ENCODE peak calls at places on chromosomes 11 and 22, in ten cellular contexts. One of them, this sample, is unnamed.

GRCh38 chr11:130670200-130670599 is 221.8 kb downstream of the ADAMTS15 start:
- DNase-seq in activated T-cell treated with anti-CD3 and anti-CD28 coated beads for 1 hour: no peak
- DNase-seq in activated CD4-positive, CD25-positive, alpha-beta regulatory T cell: no peak
- DNase-seq in pancreas: no peak
- DNase-seq in right lobe of liver: no peak
- DNase-seq in activated naive CD4-positive, alpha-beta T cell treated with anti-CD3 and anti-CD28 coated beads for 36 hours: no peak
- DNase-seq in type B pancreatic cell: no peak
- DNase-seq in skeletal muscle cell: no peak
- DNase-seq in BJ: no peak
- DNase-seq in amniotic stem cell: no peak
- DNase-seq in this sample: no peak

GRCh38 chr22:23233084-23233501 is 52.8 kb downstream of the BCR start:
- DNase-seq in activated T-cell treated with anti-CD3 and anti-CD28 coated beads for 1 hour: no peak
- DNase-seq in activated CD4-positive, CD25-positive, alpha-beta regulatory T cell: no peak
- DNase-seq in pancreas: no peak
- DNase-seq in right lobe of liver: no peak
- DNase-seq in activated naive CD4-positive, alpha-beta T cell treated with anti-CD3 and anti-CD28 coated beads for 36 hours: no peak
- DNase-seq in type B pancreatic cell: no peak
- DNase-seq in skeletal muscle cell: no peak
- DNase-seq in BJ: no peak
- DNase-seq in amniotic stem cell: no peak
- DNase-seq in this sample: peak

GRCh38 chr11:33864479-33864878 is 27.4 kb downstream of the LMO2 start:
- DNase-seq in activated T-cell treated with anti-CD3 and anti-CD28 coated beads for 1 hour: no peak
- DNase-seq in activated CD4-positive, CD25-positive, alpha-beta regulatory T cell: no peak
- DNase-seq in pancreas: no peak
- DNase-seq in right lobe of liver: no peak
- DNase-seq in activated naive CD4-positive, alpha-beta T cell treated with anti-CD3 and anti-CD28 coated beads for 36 hours: no peak
- DNase-seq in type B pancreatic cell: no peak
- DNase-seq in skeletal muscle cell: no peak
- DNase-seq in BJ: no peak
- DNase-seq in amniotic stem cell: no peak
- DNase-seq in this sample: no peak

GRCh38 chr11:69509846-69510390 is 28.5 kb downstream of the LINC01488 start:
- DNase-seq in activated T-cell treated with anti-CD3 and anti-CD28 coated beads for 1 hour: no peak
- DNase-seq in activated CD4-positive, CD25-positive, alpha-beta regulatory T cell: no peak
- DNase-seq in pancreas: no peak
- DNase-seq in right lobe of liver: peak
- DNase-seq in activated naive CD4-positive, alpha-beta T cell treated with anti-CD3 and anti-CD28 coated beads for 36 hours: no peak
- DNase-seq in type B pancreatic cell: no peak
- DNase-seq in skeletal muscle cell: no peak
- DNase-seq in BJ: no peak
- DNase-seq in amniotic stem cell: no peak
- DNase-seq in this sample: no peak

GRCh38 chr11:68865241-68865640 is 23.5 kb upstream of the CPT1A start:
- DNase-seq in activated T-cell treated with anti-CD3 and anti-CD28 coated beads for 1 hour: no peak
- DNase-seq in activated CD4-positive, CD25-positive, alpha-beta regulatory T cell: no peak
- DNase-seq in pancreas: no peak
- DNase-seq in right lobe of liver: peak
- DNase-seq in activated naive CD4-positive, alpha-beta T cell treated with anti-CD3 and anti-CD28 coated beads for 36 hours: no peak
- DNase-seq in type B pancreatic cell: no peak
- DNase-seq in skeletal muscle cell: no peak
- DNase-seq in BJ: no peak
- DNase-seq in amniotic stem cell: no peak
- DNase-seq in this sample: no peak

GRCh38 chr22:47084226-47084625 is 321.8 kb downstream of the TBC1D22A start:
- DNase-seq in activated T-cell treated with anti-CD3 and anti-CD28 coated beads for 1 hour: no peak
- DNase-seq in activated CD4-positive, CD25-positive, alpha-beta regulatory T cell: no peak
- DNase-seq in pancreas: no peak
- DNase-seq in right lobe of liver: no peak
- DNase-seq in activated naive CD4-positive, alpha-beta T cell treated with anti-CD3 and anti-CD28 coated beads for 36 hours: no peak
- DNase-seq in type B pancreatic cell: no peak
- DNase-seq in skeletal muscle cell: no peak
- DNase-seq in BJ: no peak
- DNase-seq in amniotic stem cell: no peak
- DNase-seq in this sample: no peak

GRCh38 chr11:72576661-72577060 is 97.6 kb downstream of the PDE2A start:
- DNase-seq in activated T-cell treated with anti-CD3 and anti-CD28 coated beads for 1 hour: no peak
- DNase-seq in activated CD4-positive, CD25-positive, alpha-beta regulatory T cell: no peak
- DNase-seq in pancreas: no peak
- DNase-seq in right lobe of liver: no peak
- DNase-seq in activated naive CD4-positive, alpha-beta T cell treated with anti-CD3 and anti-CD28 coated beads for 36 hours: no peak
- DNase-seq in type B pancreatic cell: no peak
- DNase-seq in skeletal muscle cell: no peak
- DNase-seq in BJ: no peak
- DNase-seq in amniotic stem cell: no peak
- DNase-seq in this sample: no peak

GRCh38 chr11:47768090-47768620 is 1.0 kb upstream of the FNBP4 start:
- DNase-seq in activated T-cell treated with anti-CD3 and anti-CD28 coated beads for 1 hour: peak
- DNase-seq in activated CD4-positive, CD25-positive, alpha-beta regulatory T cell: no peak
- DNase-seq in pancreas: peak
- DNase-seq in right lobe of liver: peak
- DNase-seq in activated naive CD4-positive, alpha-beta T cell treated with anti-CD3 and anti-CD28 coated beads for 36 hours: peak
- DNase-seq in type B pancreatic cell: no peak
- DNase-seq in skeletal muscle cell: peak
- DNase-seq in BJ: peak
- DNase-seq in amniotic stem cell: peak
- DNase-seq in this sample: peak

GRCh38 chr22:23101524-23101923 is 31.2 kb downstream of the GNAZ start:
- DNase-seq in activated T-cell treated with anti-CD3 and anti-CD28 coated beads for 1 hour: no peak
- DNase-seq in activated CD4-positive, CD25-positive, alpha-beta regulatory T cell: no peak
- DNase-seq in pancreas: no peak
- DNase-seq in right lobe of liver: no peak
- DNase-seq in activated naive CD4-positive, alpha-beta T cell treated with anti-CD3 and anti-CD28 coated beads for 36 hours: no peak
- DNase-seq in type B pancreatic cell: no peak
- DNase-seq in skeletal muscle cell: no peak
- DNase-seq in BJ: no peak
- DNase-seq in amniotic stem cell: no peak
- DNase-seq in this sample: no peak

GRCh38 chr11:79488286-79488685 is 47.5 kb upstream of the TENM4 start:
- DNase-seq in activated T-cell treated with anti-CD3 and anti-CD28 coated beads for 1 hour: no peak
- DNase-seq in activated CD4-positive, CD25-positive, alpha-beta regulatory T cell: no peak
- DNase-seq in pancreas: no peak
- DNase-seq in right lobe of liver: peak
- DNase-seq in activated naive CD4-positive, alpha-beta T cell treated with anti-CD3 and anti-CD28 coated beads for 36 hours: no peak
- DNase-seq in type B pancreatic cell: no peak
- DNase-seq in skeletal muscle cell: no peak
- DNase-seq in BJ: no peak
- DNase-seq in amniotic stem cell: no peak
- DNase-seq in this sample: no peak

GRCh38 chr22:23037429-23038333 is 32.6 kb upstream of the GNAZ start:
- DNase-seq in activated T-cell treated with anti-CD3 and anti-CD28 coated beads for 1 hour: no peak
- DNase-seq in activated CD4-positive, CD25-positive, alpha-beta regulatory T cell: no peak
- DNase-seq in pancreas: no peak
- DNase-seq in right lobe of liver: no peak
- DNase-seq in activated naive CD4-positive, alpha-beta T cell treated with anti-CD3 and anti-CD28 coated beads for 36 hours: no peak
- DNase-seq in type B pancreatic cell: no peak
- DNase-seq in skeletal muscle cell: no peak
- DNase-seq in BJ: no peak
- DNase-seq in amniotic stem cell: no peak
- DNase-seq in this sample: no peak

GRCh38 chr22:33766056-33766455 is 154.2 kb downstream of the LARGE1 start:
- DNase-seq in activated T-cell treated with anti-CD3 and anti-CD28 coated beads for 1 hour: no peak
- DNase-seq in activated CD4-positive, CD25-positive, alpha-beta regulatory T cell: no peak
- DNase-seq in pancreas: no peak
- DNase-seq in right lobe of liver: no peak
- DNase-seq in activated naive CD4-positive, alpha-beta T cell treated with anti-CD3 and anti-CD28 coated beads for 36 hours: no peak
- DNase-seq in type B pancreatic cell: no peak
- DNase-seq in skeletal muscle cell: no peak
- DNase-seq in BJ: no peak
- DNase-seq in amniotic stem cell: no peak
- DNase-seq in this sample: no peak

GRCh38 chr11:35978173-35978572 is 34.3 kb downstream of the LDLRAD3 start:
- DNase-seq in activated T-cell treated with anti-CD3 and anti-CD28 coated beads for 1 hour: no peak
- DNase-seq in activated CD4-positive, CD25-positive, alpha-beta regulatory T cell: no peak
- DNase-seq in pancreas: no peak
- DNase-seq in right lobe of liver: no peak
- DNase-seq in activated naive CD4-positive, alpha-beta T cell treated with anti-CD3 and anti-CD28 coated beads for 36 hours: no peak
- DNase-seq in type B pancreatic cell: no peak
- DNase-seq in skeletal muscle cell: no peak
- DNase-seq in BJ: no peak
- DNase-seq in amniotic stem cell: no peak
- DNase-seq in this sample: no peak

GRCh38 chr11:129249351-129249750 is 57.2 kb upstream of the ARHGAP32 start:
- DNase-seq in activated T-cell treated with anti-CD3 and anti-CD28 coated beads for 1 hour: no peak
- DNase-seq in activated CD4-positive, CD25-positive, alpha-beta regulatory T cell: no peak
- DNase-seq in pancreas: no peak
- DNase-seq in right lobe of liver: no peak
- DNase-seq in activated naive CD4-positive, alpha-beta T cell treated with anti-CD3 and anti-CD28 coated beads for 36 hours: no peak
- DNase-seq in type B pancreatic cell: no peak
- DNase-seq in skeletal muscle cell: peak
- DNase-seq in BJ: peak
- DNase-seq in amniotic stem cell: no peak
- DNase-seq in this sample: no peak

GRCh38 chr11:66317766-66318575 is 1.1 kb upstream of the CD248 start:
- DNase-seq in activated T-cell treated with anti-CD3 and anti-CD28 coated beads for 1 hour: peak
- DNase-seq in activated CD4-positive, CD25-positive, alpha-beta regulatory T cell: peak
- DNase-seq in pancreas: no peak
- DNase-seq in right lobe of liver: no peak
- DNase-seq in activated naive CD4-positive, alpha-beta T cell treated with anti-CD3 and anti-CD28 coated beads for 36 hours: peak
- DNase-seq in type B pancreatic cell: no peak
- DNase-seq in skeletal muscle cell: peak
- DNase-seq in BJ: no peak
- DNase-seq in amniotic stem cell: no peak
- DNase-seq in this sample: peak

GRCh38 chr11:126917531-126918204 is 82.9 kb downstream of the KIRREL3 start:
- DNase-seq in activated T-cell treated with anti-CD3 and anti-CD28 coated beads for 1 hour: no peak
- DNase-seq in activated CD4-positive, CD25-positive, alpha-beta regulatory T cell: no peak
- DNase-seq in pancreas: no peak
- DNase-seq in right lobe of liver: no peak
- DNase-seq in activated naive CD4-positive, alpha-beta T cell treated with anti-CD3 and anti-CD28 coated beads for 36 hours: no peak
- DNase-seq in type B pancreatic cell: no peak
- DNase-seq in skeletal muscle cell: peak
- DNase-seq in BJ: peak
- DNase-seq in amniotic stem cell: peak
- DNase-seq in this sample: no peak

GRCh38 chr11:133829566-133829965 is 15.7 kb downstream of the SPATA19 start:
- DNase-seq in activated T-cell treated with anti-CD3 and anti-CD28 coated beads for 1 hour: no peak
- DNase-seq in activated CD4-positive, CD25-positive, alpha-beta regulatory T cell: no peak
- DNase-seq in pancreas: no peak
- DNase-seq in right lobe of liver: no peak
- DNase-seq in activated naive CD4-positive, alpha-beta T cell treated with anti-CD3 and anti-CD28 coated beads for 36 hours: no peak
- DNase-seq in type B pancreatic cell: no peak
- DNase-seq in skeletal muscle cell: no peak
- DNase-seq in BJ: no peak
- DNase-seq in amniotic stem cell: no peak
- DNase-seq in this sample: no peak

GRCh38 chr11:5257296-5257695 is 2.7 kb upstream of the HBG2 start:
- DNase-seq in activated T-cell treated with anti-CD3 and anti-CD28 coated beads for 1 hour: no peak
- DNase-seq in activated CD4-positive, CD25-positive, alpha-beta regulatory T cell: no peak
- DNase-seq in pancreas: no peak
- DNase-seq in right lobe of liver: no peak
- DNase-seq in activated naive CD4-positive, alpha-beta T cell treated with anti-CD3 and anti-CD28 coated beads for 36 hours: no peak
- DNase-seq in type B pancreatic cell: no peak
- DNase-seq in skeletal muscle cell: no peak
- DNase-seq in BJ: no peak
- DNase-seq in amniotic stem cell: no peak
- DNase-seq in this sample: no peak

GRCh38 chr11:2268911-2269600 is 1.3 kb downstream of the ASCL2 start:
- DNase-seq in activated T-cell treated with anti-CD3 and anti-CD28 coated beads for 1 hour: peak
- DNase-seq in activated CD4-positive, CD25-positive, alpha-beta regulatory T cell: no peak
- DNase-seq in pancreas: peak
- DNase-seq in right lobe of liver: peak
- DNase-seq in activated naive CD4-positive, alpha-beta T cell treated with anti-CD3 and anti-CD28 coated beads for 36 hours: peak
- DNase-seq in type B pancreatic cell: peak
- DNase-seq in skeletal muscle cell: no peak
- DNase-seq in BJ: no peak
- DNase-seq in amniotic stem cell: no peak
- DNase-seq in this sample: peak

GRCh38 chr11:11396290-11397042 is 43.4 kb upstream of the CSNK2A3 start:
- DNase-seq in activated T-cell treated with anti-CD3 and anti-CD28 coated beads for 1 hour: no peak
- DNase-seq in activated CD4-positive, CD25-positive, alpha-beta regulatory T cell: no peak
- DNase-seq in pancreas: no peak
- DNase-seq in right lobe of liver: no peak
- DNase-seq in activated naive CD4-positive, alpha-beta T cell treated with anti-CD3 and anti-CD28 coated beads for 36 hours: no peak
- DNase-seq in type B pancreatic cell: no peak
- DNase-seq in skeletal muscle cell: peak
- DNase-seq in BJ: peak
- DNase-seq in amniotic stem cell: peak
- DNase-seq in this sample: no peak

GRCh38 chr11:76327223-76327622 is 53.7 kb downstream of the THAP12 start:
- DNase-seq in activated T-cell treated with anti-CD3 and anti-CD28 coated beads for 1 hour: no peak
- DNase-seq in activated CD4-positive, CD25-positive, alpha-beta regulatory T cell: no peak
- DNase-seq in pancreas: no peak
- DNase-seq in right lobe of liver: no peak
- DNase-seq in activated naive CD4-positive, alpha-beta T cell treated with anti-CD3 and anti-CD28 coated beads for 36 hours: no peak
- DNase-seq in type B pancreatic cell: no peak
- DNase-seq in skeletal muscle cell: no peak
- DNase-seq in BJ: no peak
- DNase-seq in amniotic stem cell: no peak
- DNase-seq in this sample: no peak

GRCh38 chr11:35114901-35115687 is 23.9 kb upstream of the CD44 start:
- DNase-seq in activated T-cell treated with anti-CD3 and anti-CD28 coated beads for 1 hour: no peak
- DNase-seq in activated CD4-positive, CD25-positive, alpha-beta regulatory T cell: no peak
- DNase-seq in pancreas: no peak
- DNase-seq in right lobe of liver: no peak
- DNase-seq in activated naive CD4-positive, alpha-beta T cell treated with anti-CD3 and anti-CD28 coated beads for 36 hours: no peak
- DNase-seq in type B pancreatic cell: no peak
- DNase-seq in skeletal muscle cell: no peak
- DNase-seq in BJ: no peak
- DNase-seq in amniotic stem cell: no peak
- DNase-seq in this sample: no peak

GRCh38 chr22:23149743-23150238 is 4.5 kb downstream of the RAB36 start:
- DNase-seq in activated T-cell treated with anti-CD3 and anti-CD28 coated beads for 1 hour: no peak
- DNase-seq in activated CD4-positive, CD25-positive, alpha-beta regulatory T cell: no peak
- DNase-seq in pancreas: no peak
- DNase-seq in right lobe of liver: no peak
- DNase-seq in activated naive CD4-positive, alpha-beta T cell treated with anti-CD3 and anti-CD28 coated beads for 36 hours: no peak
- DNase-seq in type B pancreatic cell: no peak
- DNase-seq in skeletal muscle cell: no peak
- DNase-seq in BJ: no peak
- DNase-seq in amniotic stem cell: no peak
- DNase-seq in this sample: no peak

GRCh38 chr22:40443675-40444482 is 73.5 kb downstream of the SGSM3 start:
- DNase-seq in activated T-cell treated with anti-CD3 and anti-CD28 coated beads for 1 hour: no peak
- DNase-seq in activated CD4-positive, CD25-positive, alpha-beta regulatory T cell: no peak
- DNase-seq in pancreas: no peak
- DNase-seq in right lobe of liver: no peak
- DNase-seq in activated naive CD4-positive, alpha-beta T cell treated with anti-CD3 and anti-CD28 coated beads for 36 hours: no peak
- DNase-seq in type B pancreatic cell: no peak
- DNase-seq in skeletal muscle cell: no peak
- DNase-seq in BJ: no peak
- DNase-seq in amniotic stem cell: no peak
- DNase-seq in this sample: peak

GRCh38 chr11:3123316-3123715 is 41.8 kb downstream of the OSBPL5 start:
- DNase-seq in activated T-cell treated with anti-CD3 and anti-CD28 coated beads for 1 hour: no peak
- DNase-seq in activated CD4-positive, CD25-positive, alpha-beta regulatory T cell: no peak
- DNase-seq in pancreas: peak
- DNase-seq in right lobe of liver: peak
- DNase-seq in activated naive CD4-positive, alpha-beta T cell treated with anti-CD3 and anti-CD28 coated beads for 36 hours: no peak
- DNase-seq in type B pancreatic cell: no peak
- DNase-seq in skeletal muscle cell: no peak
- DNase-seq in BJ: no peak
- DNase-seq in amniotic stem cell: no peak
- DNase-seq in this sample: peak

GRCh38 chr11:115161876-115162275 is 342.3 kb downstream of the CADM1 start:
- DNase-seq in activated T-cell treated with anti-CD3 and anti-CD28 coated beads for 1 hour: no peak
- DNase-seq in activated CD4-positive, CD25-positive, alpha-beta regulatory T cell: no peak
- DNase-seq in pancreas: no peak
- DNase-seq in right lobe of liver: no peak
- DNase-seq in activated naive CD4-positive, alpha-beta T cell treated with anti-CD3 and anti-CD28 coated beads for 36 hours: no peak
- DNase-seq in type B pancreatic cell: no peak
- DNase-seq in skeletal muscle cell: no peak
- DNase-seq in BJ: no peak
- DNase-seq in amniotic stem cell: no peak
- DNase-seq in this sample: no peak

GRCh38 chr11:93368022-93368421 is 37.5 kb downstream of the DEUP1 start:
- DNase-seq in activated T-cell treated with anti-CD3 and anti-CD28 coated beads for 1 hour: no peak
- DNase-seq in activated CD4-positive, CD25-positive, alpha-beta regulatory T cell: no peak
- DNase-seq in pancreas: no peak
- DNase-seq in right lobe of liver: no peak
- DNase-seq in activated naive CD4-positive, alpha-beta T cell treated with anti-CD3 and anti-CD28 coated beads for 36 hours: no peak
- DNase-seq in type B pancreatic cell: no peak
- DNase-seq in skeletal muscle cell: no peak
- DNase-seq in BJ: no peak
- DNase-seq in amniotic stem cell: no peak
- DNase-seq in this sample: no peak

GRCh38 chr22:39175127-39176066 is 22.9 kb upstream of the CBX7 start:
- DNase-seq in activated T-cell treated with anti-CD3 and anti-CD28 coated beads for 1 hour: no peak
- DNase-seq in activated CD4-positive, CD25-positive, alpha-beta regulatory T cell: no peak
- DNase-seq in pancreas: no peak
- DNase-seq in right lobe of liver: peak
- DNase-seq in activated naive CD4-positive, alpha-beta T cell treated with anti-CD3 and anti-CD28 coated beads for 36 hours: no peak
- DNase-seq in type B pancreatic cell: no peak
- DNase-seq in skeletal muscle cell: no peak
- DNase-seq in BJ: no peak
- DNase-seq in amniotic stem cell: no peak
- DNase-seq in this sample: no peak